ENCODE peak calls at places on chromosomes 4 and X, in four cellular contexts. K is retinal pigment epithelial cell, G is foreskin fibroblast, P is hepatocyte. E is an unnamed sample.

GRCh38 chrX:110786486-110786885 is 9.1 kb downstream of the CHRDL1 start:
- DNase-seq in K (no peak), G (no peak), P (no peak), E (no peak)

GRCh38 chrX:18899796-18900380 is 84.0 kb downstream of the PHKA2 start:
- DNase-seq in K (no peak), G (peak), P (peak), E (peak)

GRCh38 chrX:151695583-151695930 is 299 bp downstream of the PRRG3 start:
- DNase-seq in K (no peak), G (no peak), P (no peak), E (no peak)

GRCh38 chr4:106253364-106254129 is 62.5 kb downstream of the TBCK start:
- DNase-seq in K (no peak), G (no peak), P (no peak), E (no peak)

GRCh38 chrX:39675619-39676018 is 422.1 kb downstream of the BCOR start:
- DNase-seq in K (no peak), G (no peak), P (no peak), E (no peak)

GRCh38 chrX:105211051-105211575 is 9.4 kb downstream of the TEX13A start:
- DNase-seq in K (no peak), G (no peak), P (no peak), E (no peak)

GRCh38 chr4:111506706-111507105 is 638.5 kb upstream of the FAM241A start:
- DNase-seq in K (no peak), G (peak), P (no peak), E (no peak)

GRCh38 chrX:136582624-136583023 is 50.6 kb downstream of the VGLL1 start:
- DNase-seq in K (no peak), G (no peak), P (no peak), E (no peak)

GRCh38 chr4:128776794-128777216 is 32.7 kb upstream of the JADE1 start:
- DNase-seq in K (peak), G (peak), P (peak), E (no peak)

GRCh38 chr4:155665054-155665453 is 1.6 kb upstream of the GUCY1A1 start:
- DNase-seq in K (no peak), G (no peak), P (no peak), E (no peak)

GRCh38 chrX:42017971-42018370 is 94.6 kb upstream of the CASK start:
- DNase-seq in K (no peak), G (no peak), P (no peak), E (no peak)

GRCh38 chr4:94406668-94407437 is 44.9 kb upstream of the PDLIM5 start:
- DNase-seq in K (peak), G (peak), P (peak), E (peak)

GRCh38 chr4:85869156-85869555 is 394.2 kb downstream of the ARHGAP24 start:
- DNase-seq in K (no peak), G (no peak), P (no peak), E (no peak)

GRCh38 chr4:105630670-105631655 is 77.5 kb downstream of the INTS12 start:
- DNase-seq in K (no peak), G (no peak), P (no peak), E (no peak)

GRCh38 chr4:167219090-167219489 is 15.2 kb downstream of the SPOCK3 start:
- DNase-seq in K (no peak), G (no peak), P (no peak), E (no peak)

GRCh38 chr4:10831727-10832408 is 147.3 kb upstream of the CLNK start:
- DNase-seq in K (no peak), G (no peak), P (no peak), E (no peak)

GRCh38 chrX:43474321-43474720 is 181.8 kb upstream of the MAOA start:
- DNase-seq in K (no peak), G (no peak), P (no peak), E (no peak)

GRCh38 chrX:118644378-118644777 is 83.0 kb upstream of the IL13RA1 start:
- DNase-seq in K (peak), G (peak), P (peak), E (peak)

GRCh38 chrX:75096331-75096730 is 59.8 kb downstream of the ABCB7 start:
- DNase-seq in K (no peak), G (no peak), P (no peak), E (no peak)

GRCh38 chrX:64330284-64330683 is 65.0 kb downstream of the MTMR8 start:
- DNase-seq in K (no peak), G (no peak), P (no peak), E (no peak)

GRCh38 chrX:21838937-21839333 is 482 bp upstream of the MBTPS2 start:
- DNase-seq in K (no peak), G (peak), P (peak), E (no peak)

GRCh38 chrX:21840199-21840557 is 761 bp downstream of the MBTPS2 start:
- DNase-seq in K (no peak), G (no peak), P (no peak), E (peak)

GRCh38 chrX:21831496-21831895 is 7.9 kb upstream of the MBTPS2 start:
- DNase-seq in K (no peak), G (no peak), P (no peak), E (no peak)

GRCh38 chrX:21839334-21840198 is at the start of gene MBTPS2:
- DNase-seq in K (peak), G (peak), P (peak), E (peak)

GRCh38 chrX:21837056-21837455 is 2.4 kb upstream of the MBTPS2 start:
- DNase-seq in K (no peak), G (no peak), P (no peak), E (no peak)
- TF ChIP-seq CTCF in K (no peak), G (no peak), P (no peak), E (no peak)

GRCh38 chr4:16075975-16076757 is 7.7 kb downstream of the PROM1 start:
- DNase-seq in K (no peak), G (no peak), P (no peak), E (no peak)
- TF ChIP-seq CTCF in K (no peak), G (no peak), P (no peak), E (no peak)

GRCh38 chr4:55543858-55544257 is 2.9 kb downstream of the CLOCK start:
- DNase-seq in K (no peak), G (no peak), P (no peak), E (peak)
- TF ChIP-seq CTCF in K (no peak), G (no peak), P (peak), E (no peak)

DNA sequence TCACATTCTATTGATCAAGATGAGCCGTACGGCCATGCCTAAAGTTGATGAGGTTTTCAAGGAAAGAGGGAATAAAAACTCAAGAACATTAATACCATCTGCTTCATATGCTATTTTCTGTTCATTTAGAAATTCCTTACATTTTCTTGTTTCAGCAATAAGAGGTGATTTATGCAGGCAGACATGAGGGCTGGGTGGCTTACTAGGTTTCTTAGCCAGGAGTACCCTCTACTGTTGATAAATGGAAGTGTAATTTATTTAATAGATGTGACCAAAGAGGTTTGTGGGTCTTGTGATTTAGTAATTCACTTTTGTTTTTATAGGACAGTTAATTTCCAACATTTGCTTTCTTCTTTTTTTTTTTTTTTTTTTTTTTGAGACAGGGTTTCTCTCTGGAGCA is 6.4 kb upstream of the SMIM9 start:
- DNase-seq in K (no peak), G (peak), P (peak), E (peak)
- TF ChIP-seq CTCF in K (peak), G (no peak), P (peak), E (peak)

GRCh38 chr4:146742416-146742815 is 103.7 kb downstream of the POU4F2 start:
- DNase-seq in K (no peak), G (no peak), P (no peak), E (no peak)
- TF ChIP-seq CTCF in K (no peak), G (no peak), P (no peak), E (no peak)

GRCh38 chr4:71732706-71733105 is 51.2 kb downstream of the GC start:
- DNase-seq in K (peak), G (no peak), P (peak), E (peak)
- TF ChIP-seq CTCF in K (peak), G (peak), P (peak), E (no peak)

E was measured in NB4.